ENCODE peak calls at places on chromosomes 13 and 19, in six cellular contexts. One of them, this sample, is unnamed.

GRCh38 chr19:11964858-11965645 is at the start of gene ZNF763:
- DNase-seq in substantia nigra: peak
- DNase-seq in nephron progenitor cell: peak
- DNase-seq in heart left ventricle: peak
- DNase-seq in HCEC 1CT: peak
- DNase-seq in Right ventricle myocardium superior: peak
- DNase-seq in this sample: peak

GRCh38 chr19:34996978-34997640 is 3.0 kb upstream of the GRAMD1A start:
- DNase-seq in substantia nigra: no peak
- DNase-seq in HCEC 1CT: no peak
- DNase-seq in Right ventricle myocardium superior: no peak
- DNase-seq in heart left ventricle: no peak
- DNase-seq in nephron progenitor cell: no peak
- DNase-seq in this sample: no peak

GRCh38 chr13:100128373-100128772 is 39.5 kb downstream of the PCCA start:
- DNase-seq in heart left ventricle: no peak
- DNase-seq in Right ventricle myocardium superior: no peak
- DNase-seq in nephron progenitor cell: peak
- DNase-seq in HCEC 1CT: no peak
- DNase-seq in substantia nigra: no peak
- DNase-seq in this sample: no peak

GRCh38 chr19:18741566-18742121 is 49.5 kb downstream of the COMP start:
- DNase-seq in heart left ventricle: peak
- DNase-seq in nephron progenitor cell: no peak
- DNase-seq in substantia nigra: no peak
- DNase-seq in Right ventricle myocardium superior: peak
- DNase-seq in HCEC 1CT: no peak
- DNase-seq in this sample: no peak

GRCh38 chr13:44048326-44048725 is 168.6 kb downstream of the LACC1 start:
- DNase-seq in heart left ventricle: no peak
- DNase-seq in HCEC 1CT: no peak
- DNase-seq in nephron progenitor cell: no peak
- DNase-seq in substantia nigra: no peak
- DNase-seq in Right ventricle myocardium superior: no peak
- DNase-seq in this sample: no peak

GRCh38 chr13:110399801-110400200 is 92.7 kb downstream of the COL4A2 start:
- DNase-seq in HCEC 1CT: no peak
- DNase-seq in nephron progenitor cell: no peak
- DNase-seq in substantia nigra: no peak
- DNase-seq in heart left ventricle: no peak
- DNase-seq in Right ventricle myocardium superior: no peak
- DNase-seq in this sample: no peak

GRCh38 chr19:5354403-5354802 is 13.8 kb upstream of the PTPRS start:
- DNase-seq in nephron progenitor cell: peak
- DNase-seq in Right ventricle myocardium superior: no peak
- DNase-seq in heart left ventricle: no peak
- DNase-seq in HCEC 1CT: no peak
- DNase-seq in substantia nigra: no peak
- DNase-seq in this sample: no peak

GRCh38 chr19:29967623-29968022 is 25.6 kb downstream of the URI1 start:
- DNase-seq in nephron progenitor cell: no peak
- DNase-seq in HCEC 1CT: peak
- DNase-seq in heart left ventricle: no peak
- DNase-seq in substantia nigra: no peak
- DNase-seq in Right ventricle myocardium superior: no peak
- DNase-seq in this sample: no peak

GRCh38 chr19:719636-720377 is 11.1 kb downstream of the PALM start:
- DNase-seq in substantia nigra: peak
- DNase-seq in HCEC 1CT: no peak
- DNase-seq in Right ventricle myocardium superior: no peak
- DNase-seq in heart left ventricle: no peak
- DNase-seq in nephron progenitor cell: peak
- DNase-seq in this sample: no peak

GRCh38 chr13:29771247-29771646 is 79.2 kb downstream of the UBL3 start:
- DNase-seq in heart left ventricle: no peak
- DNase-seq in HCEC 1CT: peak
- DNase-seq in Right ventricle myocardium superior: no peak
- DNase-seq in nephron progenitor cell: no peak
- DNase-seq in substantia nigra: no peak
- DNase-seq in this sample: no peak

GRCh38 chr19:54369082-54369691 is 4.5 kb upstream of the LAIR1 start:
- DNase-seq in heart left ventricle: no peak
- DNase-seq in substantia nigra: no peak
- DNase-seq in Right ventricle myocardium superior: no peak
- DNase-seq in HCEC 1CT: no peak
- DNase-seq in nephron progenitor cell: no peak
- DNase-seq in this sample: no peak

GRCh38 chr13:75202981-75203380 is 279.0 kb downstream of the TBC1D4 start:
- DNase-seq in substantia nigra: no peak
- DNase-seq in nephron progenitor cell: no peak
- DNase-seq in Right ventricle myocardium superior: no peak
- DNase-seq in HCEC 1CT: no peak
- DNase-seq in heart left ventricle: no peak
- DNase-seq in this sample: no peak

GRCh38 chr13:50419896-50420295 is 404.7 kb downstream of the KCNRG start:
- DNase-seq in nephron progenitor cell: no peak
- DNase-seq in HCEC 1CT: no peak
- DNase-seq in substantia nigra: peak
- DNase-seq in heart left ventricle: peak
- DNase-seq in Right ventricle myocardium superior: peak
- DNase-seq in this sample: no peak

GRCh38 chr19:22545751-22546150 is 88.4 kb upstream of the ZNF492 start:
- DNase-seq in heart left ventricle: no peak
- DNase-seq in HCEC 1CT: no peak
- DNase-seq in nephron progenitor cell: peak
- DNase-seq in Right ventricle myocardium superior: no peak
- DNase-seq in substantia nigra: no peak
- DNase-seq in this sample: no peak

GRCh38 chr19:18789883-18790565 is 1.1 kb downstream of the COMP start:
- DNase-seq in Right ventricle myocardium superior: no peak
- DNase-seq in substantia nigra: no peak
- DNase-seq in heart left ventricle: no peak
- DNase-seq in HCEC 1CT: no peak
- DNase-seq in nephron progenitor cell: peak
- DNase-seq in this sample: no peak

GRCh38 chr13:31890946-31891345 is 140.6 kb upstream of the FRY start:
- DNase-seq in HCEC 1CT: no peak
- DNase-seq in heart left ventricle: no peak
- DNase-seq in substantia nigra: no peak
- DNase-seq in nephron progenitor cell: no peak
- DNase-seq in Right ventricle myocardium superior: no peak
- DNase-seq in this sample: no peak

GRCh38 chr19:2722541-2723344 is 1.6 kb upstream of the DIRAS1 start:
- DNase-seq in Right ventricle myocardium superior: peak
- DNase-seq in heart left ventricle: peak
- DNase-seq in nephron progenitor cell: no peak
- DNase-seq in substantia nigra: peak
- DNase-seq in HCEC 1CT: peak
- DNase-seq in this sample: no peak

GRCh38 chr19:8403820-8404109 is 9.3 kb upstream of the MARCHF2 start:
- DNase-seq in Right ventricle myocardium superior: no peak
- DNase-seq in heart left ventricle: no peak
- DNase-seq in HCEC 1CT: no peak
- DNase-seq in nephron progenitor cell: no peak
- DNase-seq in substantia nigra: no peak
- DNase-seq in this sample: no peak

GRCh38 chr13:99382428-99383133 is 75.4 kb upstream of the GPR183 start:
- DNase-seq in heart left ventricle: no peak
- DNase-seq in substantia nigra: no peak
- DNase-seq in HCEC 1CT: no peak
- DNase-seq in nephron progenitor cell: no peak
- DNase-seq in Right ventricle myocardium superior: no peak
- DNase-seq in this sample: no peak

GRCh38 chr13:76707360-76707759 is 178.8 kb downstream of the KCTD12 start:
- DNase-seq in substantia nigra: no peak
- DNase-seq in nephron progenitor cell: no peak
- DNase-seq in HCEC 1CT: peak
- DNase-seq in Right ventricle myocardium superior: no peak
- DNase-seq in heart left ventricle: no peak
- DNase-seq in this sample: no peak

GRCh38 chr13:107563099-107563925 is 652.0 kb downstream of the LIG4 start:
- DNase-seq in heart left ventricle: no peak
- DNase-seq in Right ventricle myocardium superior: no peak
- DNase-seq in HCEC 1CT: no peak
- DNase-seq in substantia nigra: no peak
- DNase-seq in nephron progenitor cell: no peak
- DNase-seq in this sample: no peak

GRCh38 chr19:52600639-52601024 is 30.5 kb downstream of the ZNF701 start:
- DNase-seq in heart left ventricle: peak
- DNase-seq in Right ventricle myocardium superior: peak
- DNase-seq in HCEC 1CT: no peak
- DNase-seq in substantia nigra: no peak
- DNase-seq in nephron progenitor cell: no peak
- DNase-seq in this sample: no peak

GRCh38 chr19:21850636-21851255 is 14.8 kb upstream of the ZNF43 start:
- DNase-seq in nephron progenitor cell: no peak
- DNase-seq in substantia nigra: no peak
- DNase-seq in Right ventricle myocardium superior: no peak
- DNase-seq in HCEC 1CT: no peak
- DNase-seq in heart left ventricle: no peak
- DNase-seq in this sample: no peak

GRCh38 chr13:99955107-99955746 is 16.3 kb downstream of the ZIC5 start:
- DNase-seq in Right ventricle myocardium superior: no peak
- DNase-seq in nephron progenitor cell: no peak
- DNase-seq in heart left ventricle: no peak
- DNase-seq in HCEC 1CT: no peak
- DNase-seq in substantia nigra: no peak
- DNase-seq in this sample: no peak

GRCh38 chr19:11268783-11269267 is 6.5 kb upstream of the DOCK6 start:
- DNase-seq in substantia nigra: peak
- DNase-seq in nephron progenitor cell: no peak
- DNase-seq in Right ventricle myocardium superior: peak
- DNase-seq in heart left ventricle: peak
- DNase-seq in HCEC 1CT: peak
- DNase-seq in this sample: no peak

GRCh38 chr19:14615628-14616027 is 32.7 kb downstream of the CLEC17A start:
- DNase-seq in Right ventricle myocardium superior: no peak
- DNase-seq in nephron progenitor cell: no peak
- DNase-seq in HCEC 1CT: no peak
- DNase-seq in substantia nigra: no peak
- DNase-seq in heart left ventricle: no peak
- DNase-seq in this sample: no peak

This sample was measured in effector memory CD4-positive, alpha-beta T cell.